ENCODE peak calls at places on chromosomes 11 and 22, in seven cellular contexts. B is neuronal stem cell, U is mucosa of descending colon, V is fibroblast of pulmonary artery, K is astrocyte of the cerebellum, E is ecto neural progenitor cell, J is heart right ventricle. O is an unnamed sample.

GRCh38 chr11:67405688-67406339 is 1.9 kb downstream of the TBC1D10C start:
- DNase-seq in B (no peak), U (no peak), V (no peak), K (no peak), E (no peak), J (no peak), O (no peak)

GRCh38 chr11:3810951-3811350 is 2.6 kb downstream of the PGAP2 start:
- DNase-seq in B (no peak), U (no peak), V (no peak), K (no peak), E (no peak), J (peak), O (no peak)

GRCh38 chr11:68214173-68215086 is 1.3 kb upstream of the KMT5B start:
- DNase-seq in B (no peak), U (peak), V (no peak), K (no peak), E (peak), J (peak), O (no peak)

GRCh38 chr11:70270877-70271634 is 566 bp downstream of the PPFIA1 start:
- DNase-seq in B (peak), U (peak), V (peak), K (peak), E (peak), J (peak), O (no peak)

GRCh38 chr11:99920956-99921355 is 766.1 kb upstream of the ARHGAP42 start:
- DNase-seq in B (no peak), U (no peak), V (no peak), K (no peak), E (no peak), J (no peak), O (no peak)

GRCh38 chr22:31630331-31631329 is 31.4 kb downstream of the PISD start:
- DNase-seq in B (peak), U (peak), V (peak), K (no peak), E (peak), J (peak), O (no peak)

GRCh38 chr11:27904358-27905055 is 203.4 kb downstream of the KIF18A start:
- DNase-seq in B (no peak), U (no peak), V (no peak), K (no peak), E (no peak), J (no peak), O (no peak)

GRCh38 chr11:74141274-74141695 is 29.5 kb downstream of the C2CD3 start:
- DNase-seq in B (no peak), U (no peak), V (peak), K (no peak), E (no peak), J (no peak), O (no peak)

GRCh38 chr11:44171518-44171917 is 76.0 kb downstream of the EXT2 start:
- DNase-seq in B (no peak), U (no peak), V (no peak), K (peak), E (no peak), J (no peak), O (no peak)

GRCh38 chr11:65920035-65920802 is 993 bp downstream of the DRAP1 start:
- DNase-seq in B (no peak), U (peak), V (no peak), K (no peak), E (no peak), J (peak), O (no peak)

GRCh38 chr11:86940122-86940777 is 14.9 kb downstream of the FZD4 start:
- DNase-seq in B (no peak), U (no peak), V (peak), K (peak), E (no peak), J (peak), O (no peak)

GRCh38 chr11:11510939-11511338 is 110.9 kb downstream of the GALNT18 start:
- DNase-seq in B (peak), U (peak), V (no peak), K (peak), E (no peak), J (no peak), O (no peak)

GRCh38 chr11:444397-445144 is 2.8 kb upstream of the ANO9 start:
- DNase-seq in B (no peak), U (peak), V (peak), K (no peak), E (no peak), J (no peak), O (no peak)

GRCh38 chr11:63243533-63243932 is at the start of gene SLC22A25:
- DNase-seq in B (no peak), U (no peak), V (peak), K (no peak), E (no peak), J (no peak), O (no peak)

GRCh38 chr11:80995523-80995922 is 1554.7 kb upstream of the TENM4 start:
- DNase-seq in B (no peak), U (no peak), V (no peak), K (no peak), E (no peak), J (no peak), O (no peak)

GRCh38 chr11:73539506-73540084 is 58.3 kb downstream of the FAM168A start:
- DNase-seq in B (no peak), U (no peak), V (no peak), K (no peak), E (no peak), J (no peak), O (no peak)

GRCh38 chr22:26903030-26903856 is 245.9 kb downstream of the MIAT start:
- DNase-seq in B (peak), U (no peak), V (no peak), K (no peak), E (peak), J (no peak), O (no peak)

GRCh38 chr22:50201191-50202129 is 649 bp downstream of the SELENOO start:
- DNase-seq in B (no peak), U (no peak), V (no peak), K (no peak), E (no peak), J (no peak), O (no peak)

GRCh38 chr11:17413414-17414316 is 25.2 kb upstream of the KCNJ11 start:
- DNase-seq in B (no peak), U (peak), V (no peak), K (no peak), E (no peak), J (no peak), O (no peak)

GRCh38 chr11:13135385-13136271 is 126.5 kb downstream of the RASSF10 start:
- DNase-seq in B (peak), U (no peak), V (peak), K (peak), E (no peak), J (no peak), O (no peak)

GRCh38 chr11:61554172-61554988 is 26.5 kb downstream of the SYT7 start:
- DNase-seq in B (no peak), U (no peak), V (no peak), K (no peak), E (no peak), J (no peak), O (no peak)

GRCh38 chr11:77351281-77351905 is 49.9 kb upstream of the GDPD4 start:
- DNase-seq in B (no peak), U (no peak), V (peak), K (no peak), E (no peak), J (no peak), O (no peak)

GRCh38 chr11:115939726-115940421 is 435.7 kb upstream of the CADM1 start:
- DNase-seq in B (no peak), U (no peak), V (no peak), K (no peak), E (no peak), J (no peak), O (no peak)

GRCh38 chr11:118003021-118003423 is 16.8 kb downstream of the IL10RA start:
- DNase-seq in B (no peak), U (no peak), V (no peak), K (no peak), E (no peak), J (no peak), O (no peak)

GRCh38 chr11:16293204-16293681 is 63.1 kb downstream of the SOX6 start:
- DNase-seq in B (no peak), U (no peak), V (peak), K (no peak), E (no peak), J (no peak), O (no peak)

GRCh38 chr11:16171882-16172281 is 184.5 kb downstream of the SOX6 start:
- DNase-seq in B (no peak), U (no peak), V (no peak), K (no peak), E (no peak), J (no peak), O (no peak)

O was measured in GM12878.